ENCODE peak calls at places on chromosomes 3 and 15, in four cellular contexts. A is psoas muscle, T is foreskin fibroblast, Q is glutamatergic neuron. V is an unnamed sample.

GRCh38 chr15:43133429-43134156 is at the start of gene TMEM62:
- DNase-seq in Q (peak), A (peak), T (peak), V (peak)

GRCh38 chr3:9056581-9056980 is 93.3 kb upstream of the RAD18 start:
- DNase-seq in Q (no peak), T (no peak), A (no peak), V (no peak)

GRCh38 chr15:100849021-100849831 is 30.4 kb upstream of the ALDH1A3 start:
- DNase-seq in T (peak), A (peak), Q (peak), V (peak)

GRCh38 chr3:128397484-128397883 is 69.2 kb downstream of the DNAJB8 start:
- DNase-seq in T (no peak), A (no peak), Q (no peak), V (no peak)

GRCh38 chr15:53536479-53537120 is 222.9 kb downstream of the WDR72 start:
- DNase-seq in A (no peak), T (no peak), Q (no peak), V (no peak)

GRCh38 chr3:52019352-52020080 is 23.8 kb upstream of the RPL29 start:
- DNase-seq in T (peak), A (peak), Q (no peak), V (no peak)

GRCh38 chr3:124569761-124570160 is 160.5 kb upstream of the UMPS start:
- DNase-seq in T (no peak), Q (no peak), A (no peak), V (no peak)

GRCh38 chr3:23996058-23996457 is 51.0 kb downstream of the NR1D2 start:
- DNase-seq in Q (no peak), A (no peak), T (no peak), V (no peak)

GRCh38 chr15:74022706-74023470 is 28.4 kb downstream of the PML start:
- DNase-seq in T (no peak), A (no peak), Q (no peak), V (no peak)

GRCh38 chr15:67108122-67108871 is 42.9 kb downstream of the SMAD3 start:
- DNase-seq in T (peak), A (no peak), Q (no peak), V (no peak)

GRCh38 chr3:136929984-136930671 is 27.7 kb upstream of the IL20RB start:
- DNase-seq in T (peak), Q (no peak), A (peak), V (no peak)

GRCh38 chr3:42936157-42936981 is 30.4 kb downstream of the ZNF662 start:
- DNase-seq in T (peak), Q (no peak), A (peak), V (no peak)

GRCh38 chr3:110164632-110165240 is 827.4 kb upstream of the DPPA4 start:
- DNase-seq in Q (no peak), A (no peak), T (no peak), V (no peak)

GRCh38 chr15:77027697-77028450 is 32.9 kb downstream of the PSTPIP1 start:
- DNase-seq in A (peak), Q (peak), T (peak), V (no peak)

GRCh38 chr3:181985386-181985785 is 273.7 kb downstream of the SOX2 start:
- DNase-seq in Q (no peak), A (no peak), T (no peak), V (no peak)

GRCh38 chr3:13233487-13234154 is 160.4 kb upstream of the IQSEC1 start:
- DNase-seq in Q (no peak), A (no peak), T (no peak), V (no peak)

GRCh38 chr3:13495921-13496723 is 16.0 kb downstream of the HDAC11 start:
- DNase-seq in Q (peak), T (peak), A (peak), V (peak)

GRCh38 chr15:73433878-73434277 is 9.1 kb upstream of the REC114 start:
- DNase-seq in Q (no peak), T (no peak), A (no peak), V (no peak)

GRCh38 chr3:77081240-77081661 is 41.4 kb downstream of the ROBO2 start:
- DNase-seq in Q (no peak), A (no peak), T (peak), V (no peak)

GRCh38 chr3:77091809-77092208 is 51.9 kb downstream of the ROBO2 start:
- DNase-seq in A (no peak), Q (no peak), T (no peak), V (no peak)

GRCh38 chr3:77084511-77084910 is 44.6 kb downstream of the ROBO2 start:
- DNase-seq in T (no peak), A (no peak), Q (no peak), V (no peak)

GRCh38 chr3:77086408-77086807 is 46.5 kb downstream of the ROBO2 start:
- DNase-seq in T (no peak), Q (no peak), A (no peak), V (no peak)
- TF ChIP-seq CTCF in T (no peak), Q (peak), A (no peak), V (peak)

GRCh38 chr3:196323723-196324122 is 5.7 kb upstream of the DYNLT2B start:
- DNase-seq in T (peak), Q (peak), A (no peak), V (peak)
- TF ChIP-seq CTCF in T (peak), Q (peak), A (no peak), V (peak)

DNA sequence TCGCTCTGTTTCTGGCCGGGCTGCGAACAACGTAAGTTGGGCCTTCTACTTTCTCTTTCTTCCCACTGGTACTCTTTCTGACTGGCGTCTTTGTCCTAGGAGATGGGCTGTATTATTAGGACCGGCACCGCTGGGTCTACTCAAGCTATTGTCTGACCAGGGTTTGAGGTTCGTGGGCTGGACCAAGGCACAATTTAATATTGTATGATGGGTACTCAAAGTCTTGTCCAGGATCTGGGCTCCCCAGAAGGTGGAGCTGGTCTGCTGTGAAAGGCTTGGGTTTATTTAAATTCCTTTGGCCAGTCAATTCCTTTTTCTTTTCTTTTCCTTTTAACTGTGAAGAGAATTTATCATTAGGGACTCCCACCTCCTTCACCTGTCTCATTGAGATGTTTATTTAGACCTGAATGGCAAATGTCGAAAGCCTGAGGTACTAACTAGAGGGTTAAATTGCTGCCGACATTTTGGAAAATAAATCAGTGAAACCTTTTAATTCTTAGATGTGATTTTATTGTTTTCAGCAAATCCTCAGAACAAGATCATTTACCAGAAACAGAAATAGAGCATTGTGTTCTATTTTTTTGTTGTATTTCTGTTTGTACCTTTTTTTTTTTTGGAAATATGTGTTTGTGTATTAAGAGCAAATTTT is 410 bp downstream of the LRRC49 start:
- DNase-seq in A (no peak), Q (no peak), T (peak), V (no peak)
- TF ChIP-seq CTCF in A (peak), Q (no peak), T (peak), V (peak)

GRCh38 chr3:55633333-55633732 is 146.2 kb upstream of the WNT5A start:
- DNase-seq in Q (no peak), A (no peak), T (no peak), V (no peak)
- TF ChIP-seq CTCF in Q (no peak), A (no peak), T (no peak), V (no peak)

GRCh38 chr15:48858401-48858800 is 19.5 kb upstream of the EID1 start:
- DNase-seq in T (peak), A (no peak), Q (no peak), V (no peak)

GRCh38 chr15:48865387-48866079 is 12.4 kb upstream of the EID1 start:
- DNase-seq in T (peak), Q (peak), A (no peak), V (no peak)

GRCh38 chr15:48859426-48859825 is 18.5 kb upstream of the EID1 start:
- DNase-seq in T (no peak), A (no peak), Q (no peak), V (no peak)

GRCh38 chr15:48862705-48863104 is 15.2 kb upstream of the EID1 start:
- DNase-seq in A (no peak), T (no peak), Q (no peak), V (no peak)

GRCh38 chr15:48861813-48862431 is 16.0 kb upstream of the EID1 start:
- DNase-seq in Q (no peak), T (peak), A (no peak), V (peak)
- TF ChIP-seq CTCF in Q (peak), T (peak), A (peak), V (peak)

GRCh38 chr3:80677796-80678195 is 910.0 kb upstream of the ROBO1 start:
- DNase-seq in A (no peak), T (no peak), Q (peak), V (no peak)
- TF ChIP-seq CTCF in A (no peak), T (no peak), Q (no peak), V (no peak)

GRCh38 chr3:155870133-155870944 is at the start of gene GMPS:
- DNase-seq in A (peak), T (peak), Q (peak), V (peak)

GRCh38 chr3:155872904-155873646 is 2.6 kb downstream of the GMPS start:
- DNase-seq in T (no peak), A (no peak), Q (no peak), V (no peak)

GRCh38 chr3:155870945-155871745 is 695 bp downstream of the GMPS start:
- DNase-seq in T (peak), A (peak), Q (peak), V (peak)

GRCh38 chr3:155871746-155872158 is 1.3 kb downstream of the GMPS start:
- DNase-seq in A (no peak), Q (no peak), T (no peak), V (no peak)

GRCh38 chr3:155869664-155870063 is 786 bp upstream of the GMPS start:
- DNase-seq in T (no peak), Q (no peak), A (no peak), V (no peak)
- TF ChIP-seq CTCF in T (no peak), Q (peak), A (no peak), V (no peak)

GRCh38 chr3:151425640-151426336 is 35.1 kb downstream of the IGSF10 start:
- DNase-seq in Q (no peak), T (no peak), A (no peak), V (no peak)
- TF ChIP-seq CTCF in Q (peak), T (peak), A (no peak), V (peak)